ENCODE peak calls at places on chromosome 20, in nine cellular contexts. X, D, S, Q, G, Z, R, L and V are unnamed samples. For H3K9me3, the result is how much of the 10 kb centered on the place peaks cover.

GRCh38 chr20:1672728-1673127 is 15.1 kb upstream of the SIRPG start:
- DNase-seq in X (no peak), D (no peak), S (no peak), Q (no peak), G (no peak), Z (no peak), R (no peak), L (no peak), V (no peak)

GRCh38 chr20:21504323-21504722 is 9.5 kb downstream of the NKX2-2 start:
- DNase-seq in X (no peak), D (no peak), S (no peak), Q (no peak), G (no peak), Z (no peak), R (no peak), L (no peak), V (no peak)

GRCh38 chr20:32474967-32475819 is 109.9 kb downstream of the NOL4L start:
- DNase-seq in X (peak), D (peak), S (no peak), Q (peak), G (peak), Z (no peak), R (peak), L (peak), V (peak)

GRCh38 chr20:44921447-44921846 is 11.6 kb downstream of the PABPC1L start:
- DNase-seq in X (no peak), D (no peak), S (no peak), Q (no peak), G (no peak), Z (no peak), R (no peak), L (no peak), V (no peak)

GRCh38 chr20:58473818-58474425 is 41.3 kb downstream of the APCDD1L start:
- DNase-seq in X (no peak), D (no peak), S (no peak), Q (no peak), G (no peak), Z (no peak), R (no peak), L (no peak), V (no peak)

GRCh38 chr20:5731753-5732366 is 18.3 kb upstream of the SHLD1 start:
- DNase-seq in X (no peak), D (no peak), S (no peak), Q (no peak), G (no peak), Z (no peak), R (no peak), L (no peak), V (no peak)

GRCh38 chr20:53622247-53623114 is 28.8 kb upstream of the ZNF217 start:
- DNase-seq in X (peak), D (no peak), S (no peak), Q (no peak), G (no peak), Z (no peak), R (no peak), L (no peak), V (no peak)

GRCh38 chr20:364905-365794 is 15.4 kb upstream of the TRIB3 start:
- DNase-seq in X (no peak), D (peak), S (peak), Q (no peak), G (no peak), Z (no peak), R (no peak), L (no peak), V (no peak)

GRCh38 chr20:44074252-44075151 is 112.5 kb downstream of the JPH2 start:
- DNase-seq in X (peak), D (peak), S (no peak), Q (no peak), G (no peak), Z (no peak), R (peak), L (no peak), V (no peak)

GRCh38 chr20:59039233-59039632 is 3.4 kb downstream of the PRELID3B start:
- DNase-seq in X (no peak), D (no peak), S (no peak), Q (no peak), G (no peak), Z (no peak), R (no peak), L (no peak), V (no peak)

GRCh38 chr20:58084966-58085365 is 143.5 kb downstream of the ANKRD60 start:
- DNase-seq in X (no peak), D (no peak), S (no peak), Q (no peak), G (no peak), Z (no peak), R (peak), L (no peak), V (peak)

GRCh38 chr20:56788041-56788670 is 159.1 kb downstream of the TFAP2C start:
- DNase-seq in X (no peak), D (peak), S (peak), Q (peak), G (no peak), Z (no peak), R (peak), L (no peak), V (no peak)

GRCh38 chr20:4726710-4727391 is 5.1 kb downstream of the PRND start:
- DNase-seq in X (no peak), D (peak), S (no peak), Q (peak), G (no peak), Z (no peak), R (peak), L (no peak), V (peak)

GRCh38 chr20:61292821-61293612 is 41.0 kb downstream of the CDH4 start:
- DNase-seq in X (no peak), D (no peak), S (no peak), Q (peak), G (no peak), Z (no peak), R (no peak), L (no peak), V (no peak)

GRCh38 chr20:973785-974194 is 28.3 kb downstream of the RSPO4 start:
- DNase-seq in X (no peak), D (no peak), S (peak), Q (no peak), G (no peak), Z (no peak), R (no peak), L (no peak), V (peak)

GRCh38 chr20:53872081-53872541 is 198.3 kb downstream of the BCAS1 start:
- DNase-seq in X (no peak), D (no peak), S (no peak), Q (no peak), G (no peak), Z (no peak), R (peak), L (no peak), V (no peak)

GRCh38 chr20:53735536-53736050 is 142.0 kb upstream of the ZNF217 start:
- DNase-seq in X (no peak), D (no peak), S (no peak), Q (no peak), G (no peak), Z (no peak), R (peak), L (no peak), V (no peak)

GRCh38 chr20:11766961-11767360 is 150.7 kb upstream of the BTBD3 start:
- DNase-seq in X (no peak), D (no peak), S (no peak), Q (no peak), G (no peak), Z (no peak), R (no peak), L (no peak), V (no peak)

GRCh38 chr20:8331740-8332412 is 199.8 kb downstream of the PLCB1 start:
- DNase-seq in X (no peak), D (peak), S (no peak), Q (no peak), G (no peak), Z (no peak), R (no peak), L (no peak), V (no peak)

GRCh38 chr20:8837396-8837795 is 231.5 kb upstream of the PLCB4 start:
- DNase-seq in X (no peak), D (no peak), S (no peak), Q (no peak), G (no peak), Z (no peak), R (no peak), L (no peak), V (no peak)

GRCh38 chr20:47735412-47736400 is 49.6 kb downstream of the SULF2 start:
- DNase-seq in X (peak), D (peak), S (no peak), Q (peak), G (no peak), Z (no peak), R (no peak), L (no peak), V (no peak)

GRCh38 chr20:33894798-33895197 is 83.7 kb downstream of the CHMP4B start:
- DNase-seq in X (no peak), D (no peak), S (no peak), Q (no peak), G (no peak), Z (no peak), R (no peak), L (no peak), V (no peak)

GRCh38 chr20:37381621-37382538 is 35.9 kb downstream of the SRC start:
- DNase-seq in X (no peak), D (peak), S (no peak), Q (peak), G (peak), Z (no peak), R (no peak), L (no peak), V (no peak)

GRCh38 chr20:44028868-44029847 is 114.5 kb downstream of the TOX2 start:
- DNase-seq in X (no peak), D (no peak), S (no peak), Q (peak), G (peak), Z (no peak), R (no peak), L (no peak), V (no peak)

GRCh38 chr20:949717-950116 is 33.6 kb upstream of the ANGPT4 start:
- DNase-seq in X (no peak), D (no peak), S (no peak), Q (peak), G (no peak), Z (no peak), R (no peak), L (no peak), V (no peak)

GRCh38 chr20:23046431-23046830 is 3.0 kb downstream of the THBD start:
- DNase-seq in X (no peak), D (no peak), S (no peak), Q (no peak), G (no peak), Z (no peak), R (no peak), L (no peak), V (no peak)

GRCh38 chr20:59748555-59749292 is 144.4 kb downstream of the PHACTR3 start:
- DNase-seq in X (no peak), D (no peak), S (no peak), Q (peak), G (no peak), Z (no peak), R (no peak), L (no peak), V (no peak)

GRCh38 chr20:1652960-1653359 is 4.6 kb downstream of the SIRPG start:
- DNase-seq in X (no peak), D (no peak), S (no peak), Q (no peak), G (no peak), Z (no peak), R (no peak), L (no peak), V (no peak)

GRCh38 chr20:33159713-33160112 is 8.2 kb upstream of the BPIFA2 start:
- DNase-seq in X (no peak), D (no peak), S (no peak), Q (no peak), G (no peak), Z (no peak), R (no peak), L (no peak), V (no peak)

GRCh38 chr20:19885981-19886665 is 128.1 kb downstream of the RIN2 start:
- DNase-seq in X (peak), D (peak), S (no peak), Q (no peak), G (peak), Z (no peak), R (peak), L (no peak), V (no peak)

GRCh38 chr20:51811040-51811351 is 8.7 kb upstream of the SALL4 start:
- DNase-seq in X (no peak), D (no peak), S (no peak), Q (no peak), G (no peak), Z (no peak), R (no peak), L (no peak), V (no peak)

GRCh38 chr20:21182832-21183563 is 57.1 kb downstream of the KIZ start:
- DNase-seq in X (no peak), D (peak), S (no peak), Q (no peak), G (no peak), Z (no peak), R (no peak), L (no peak), V (no peak)

GRCh38 chr20:326645-327031 is 1.3 kb downstream of the SOX12 start:
- DNase-seq in X (peak), D (peak), S (no peak), Q (peak), G (peak), Z (no peak), R (peak), L (no peak), V (no peak)

GRCh38 chr20:61448396-61448795 is 196.3 kb downstream of the CDH4 start:
- DNase-seq in X (no peak), D (no peak), S (no peak), Q (no peak), G (no peak), Z (no peak), R (no peak), L (no peak), V (no peak)

GRCh38 chr20:22348010-22348409 is 236.4 kb downstream of the FOXA2 start:
- DNase-seq in X (no peak), D (no peak), S (no peak), Q (no peak), G (no peak), Z (no peak), R (no peak), L (no peak), V (no peak)

GRCh38 chr20:44711237-44711636 is 3.9 kb upstream of the CCN5 start:
- DNase-seq in X (no peak), D (no peak), S (no peak), Q (no peak), G (no peak), Z (no peak), R (no peak), L (no peak), V (no peak)

GRCh38 chr20:4441871-4442270 is 279.8 kb upstream of the PRND start:
- DNase-seq in X (no peak), D (no peak), S (no peak), Q (no peak), G (no peak), Z (no peak), R (no peak), L (no peak), V (no peak)

GRCh38 chr20:1809121-1809520 is 86.1 kb upstream of the SIRPA start:
- DNase-seq in X (no peak), D (no peak), S (no peak), Q (no peak), G (no peak), Z (no peak), R (peak), L (no peak), V (no peak)

GRCh38 chr20:48238326-48238725 is 453.0 kb upstream of the SULF2 start:
- DNase-seq in X (no peak), D (peak), S (no peak), Q (no peak), G (no peak), Z (no peak), R (no peak), L (no peak), V (no peak)

GRCh38 chr20:62859721-62860120 is 1.9 kb downstream of the TCFL5 start:
- DNase-seq in X (no peak), D (peak), S (no peak), Q (no peak), G (no peak), Z (no peak), R (no peak), L (no peak), V (no peak)

GRCh38 chr20:62860391-62860923 is 1.2 kb downstream of the TCFL5 start:
- DNase-seq in X (no peak), D (peak), S (no peak), Q (peak), G (no peak), Z (no peak), R (peak), L (no peak), V (no peak)

GRCh38 chr20:62860924-62861691 is 514 bp downstream of the TCFL5 start:
- DNase-seq in X (no peak), D (peak), S (no peak), Q (peak), G (no peak), Z (no peak), R (no peak), L (no peak), V (no peak)

GRCh38 chr20:62864207-62864606 is 2.6 kb upstream of the TCFL5 start:
- DNase-seq in X (no peak), D (no peak), S (no peak), Q (peak), G (no peak), Z (no peak), R (no peak), L (no peak), V (no peak)

DNA sequence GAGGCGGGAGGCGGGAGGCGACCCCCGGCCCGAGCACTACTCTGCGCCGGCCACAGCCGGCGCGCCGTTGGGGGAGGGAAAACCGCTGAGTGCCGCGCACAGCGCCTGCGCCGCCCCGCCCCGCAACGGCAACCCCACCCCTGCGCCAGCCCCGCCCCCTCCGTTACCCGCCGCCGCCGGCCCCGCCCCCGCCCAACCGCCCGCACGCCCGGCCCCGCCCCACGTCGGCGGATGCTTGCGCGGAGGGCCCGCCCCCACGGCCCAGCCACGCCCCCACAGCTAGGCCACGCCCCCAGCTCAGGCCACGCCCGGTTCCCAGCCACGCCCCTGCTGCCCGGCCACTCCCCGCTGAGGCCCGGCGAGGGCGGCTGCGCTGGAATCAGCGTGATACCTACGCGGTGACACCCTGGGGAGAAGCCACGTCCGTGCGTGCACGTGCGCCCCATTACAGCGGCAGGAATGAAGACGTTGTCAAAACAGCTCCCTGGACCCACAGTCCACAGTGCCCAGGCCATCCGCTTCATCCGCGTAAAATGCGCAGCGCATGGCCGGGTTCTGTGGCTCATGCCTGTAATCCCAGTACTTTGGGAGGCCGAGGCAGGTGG is at the start of gene TCFL5:
- DNase-seq in X (peak), D (peak), S (peak), Q (peak), G (peak), Z (peak), R (peak), L (peak), V (peak)
- H3K27ac ChIP-seq in X (peak), D (no peak), S (peak), Q (peak), G (peak), Z (peak), R (no peak), L (no peak), V (no peak)

GRCh38 chr20:49982346-49983122 is at the start of gene SNAI1:
- DNase-seq in X (peak), D (peak), S (peak), Q (peak), G (peak), Z (no peak), R (peak), L (peak), V (peak)
- TF ChIP-seq POLR2A in X (peak), D (peak), S (peak), Q (peak), G (peak), Z (peak), R (peak), L (peak), V (no peak)

GRCh38 chr20:31236953-31237352 is 20.5 kb upstream of the DEFB115 start:
- DNase-seq in X (no peak), D (no peak), S (no peak), Q (no peak), G (no peak), Z (no peak), R (no peak), L (no peak), V (no peak)
- H3K9me3 ChIP-seq in X (under half), D (under half), S (half or more), Q (half or more), G (under half), Z (under half), R (under half), L (half or more), V (under half)

DNA sequence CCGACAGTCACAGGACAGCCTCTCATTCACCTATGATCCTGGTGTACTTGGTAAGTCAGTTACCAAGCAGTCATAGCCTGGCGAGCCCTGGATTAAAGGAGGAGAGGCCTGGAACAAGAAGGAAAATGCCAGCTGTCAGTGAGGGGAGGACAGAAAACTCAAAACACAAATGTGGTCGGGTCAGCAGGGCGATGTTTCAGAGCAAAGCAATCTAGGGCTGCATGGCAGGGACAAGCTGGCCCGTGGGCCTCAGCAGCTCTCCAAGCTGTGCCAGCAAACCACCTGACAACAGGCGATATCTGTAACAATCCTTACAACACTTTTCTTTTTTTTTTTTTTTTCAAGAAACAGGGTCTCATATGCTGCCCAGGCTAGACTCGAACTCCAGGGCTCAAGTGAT is 40.3 kb downstream of the MGME1 start:
- DNase-seq in X (no peak), D (no peak), S (no peak), Q (peak), G (no peak), Z (no peak), R (no peak), L (no peak), V (peak)
- H3K27ac ChIP-seq in X (no peak), D (no peak), S (no peak), Q (no peak), G (no peak), Z (no peak), R (no peak), L (no peak), V (no peak)

GRCh38 chr20:35663813-35664543 is 722 bp downstream of the CPNE1 start:
- DNase-seq in X (peak), D (peak), S (peak), Q (peak), G (peak), Z (no peak), R (peak), L (no peak), V (peak)
- TF ChIP-seq POLR2A in X (no peak), D (no peak), S (no peak), Q (no peak), G (no peak), Z (no peak), R (no peak), L (no peak), V (no peak)